ENCODE peak calls at places on chromosome 15, in seven cellular contexts. D is CD8-positive, alpha-beta T cell; M is activated CD4-positive, alpha-beta T cell treated with anti-CD3 and anti-CD28 coated beads, Interleukin-2, amount 50 U/mL, for 1 hour; N is NCI-H774; O is mesothelial cell of epicardium; R is foreskin fibroblast; P is stimulated activated CD8-positive, alpha-beta memory T cell treated with anti-CD3 and anti-CD28 coated beads, Interleukin-12 subunit alpha, Interleukin-12 subunit beta, amount 100 ng/mL, for 4 hours. W is an unnamed sample.

GRCh38 chr15:51310064-51310463 is 28.3 kb downstream of the CYP19A1 start:
- DNase-seq in D (no peak), M (no peak), N (no peak), O (no peak), R (peak; percentile 76), P (no peak), W (no peak)

GRCh38 chr15:28944696-28945300 is 59.0 kb downstream of the APBA2 start:
- DNase-seq in D (peak; percentile 43), M (no peak), N (no peak), O (no peak), R (no peak), P (no peak), W (no peak)

GRCh38 chr15:88664151-88664778 is 25.4 kb downstream of the ISG20 start:
- DNase-seq in D (peak; percentile 74), M (peak; percentile 44), N (no peak), O (peak; percentile 25), R (no peak), P (no peak), W (peak; percentile 50)

GRCh38 chr15:96254168-96254567 is 76.3 kb upstream of the NR2F2 start:
- DNase-seq in D (no peak), M (no peak), N (no peak), O (no peak), R (peak; percentile 46), P (no peak), W (no peak)

GRCh38 chr15:87871738-87872315 is 384.7 kb downstream of the NTRK3 start:
- DNase-seq in D (no peak), M (no peak), N (no peak), O (no peak), R (no peak), P (no peak), W (peak; percentile 12)

GRCh38 chr15:93027413-93027812 is 61.6 kb downstream of the RGMA start:
- DNase-seq in D (no peak), M (no peak), N (no peak), O (no peak), R (peak; percentile 48), P (no peak), W (no peak)

GRCh38 chr15:69346112-69346511 is 47.4 kb downstream of the PAQR5 start:
- DNase-seq in D (no peak), M (no peak), N (no peak), O (no peak), R (peak; percentile 25), P (no peak), W (no peak)

GRCh38 chr15:88645171-88646087 is 6.6 kb downstream of the ISG20 start:
- DNase-seq in D (peak; percentile 39), M (no peak), N (no peak), O (no peak), R (no peak), P (no peak), W (no peak)

GRCh38 chr15:30882861-30883433 is 20.8 kb upstream of the FAN1 start:
- DNase-seq in D (no peak), M (peak; percentile 23), N (no peak), O (no peak), R (no peak), P (no peak), W (no peak)

GRCh38 chr15:57517027-57517671 is 74.6 kb upstream of the MYZAP start:
- DNase-seq in D (no peak), M (no peak), N (no peak), O (no peak), R (no peak), P (no peak), W (no peak)

GRCh38 chr15:88299502-88299901 is 43.0 kb upstream of the NTRK3 start:
- DNase-seq in D (no peak), M (no peak), N (no peak), O (no peak), R (no peak), P (no peak), W (no peak)

GRCh38 chr15:27545494-27546255 is 553.4 kb downstream of the OCA2 start:
- DNase-seq in D (no peak), M (no peak), N (peak; percentile 36), O (no peak), R (no peak), P (no peak), W (no peak)

GRCh38 chr15:90101130-90101968 is 919 bp downstream of the IDH2 start:
- DNase-seq in D (no peak), M (peak; percentile 18), N (no peak), O (peak; percentile 53), R (peak; percentile 44), P (no peak), W (peak; percentile 89)

GRCh38 chr15:81948751-81949150 is 97.1 kb downstream of the MEX3B start:
- DNase-seq in D (no peak), M (no peak), N (no peak), O (no peak), R (no peak), P (no peak), W (no peak)

GRCh38 chr15:40506964-40507571 is 36.3 kb downstream of the CHST14 start:
- DNase-seq in D (peak; percentile 80), M (peak; percentile 59), N (peak; percentile 62), O (peak; percentile 77), R (peak; percentile 89), P (peak; percentile 39), W (peak; percentile 68)

GRCh38 chr15:29461877-29462276 is 192.3 kb upstream of the NSMCE3 start:
- DNase-seq in D (no peak), M (no peak), N (no peak), O (no peak), R (no peak), P (no peak), W (no peak)

GRCh38 chr15:90067953-90068613 is 34.2 kb downstream of the IDH2 start:
- DNase-seq in D (no peak), M (no peak), N (no peak), O (no peak), R (no peak), P (no peak), W (no peak)

GRCh38 chr15:56295433-56295832 is 51.8 kb upstream of the RFX7 start:
- DNase-seq in D (no peak), M (no peak), N (no peak), O (no peak), R (no peak), P (no peak), W (no peak)

GRCh38 chr15:81950841-81951414 is 94.9 kb downstream of the MEX3B start:
- DNase-seq in D (no peak), M (no peak), N (no peak), O (no peak), R (peak; percentile 8), P (no peak), W (no peak)

GRCh38 chr15:68596691-68597090 is 17.9 kb downstream of the CORO2B start:
- DNase-seq in D (no peak), M (no peak), N (no peak), O (no peak), R (no peak), P (no peak), W (no peak)

GRCh38 chr15:74384566-74385441 is 17.4 kb upstream of the CYP11A1 start:
- DNase-seq in D (peak; percentile 65), M (no peak), N (no peak), O (no peak), R (no peak), P (no peak), W (no peak)